ENCODE peak calls at places on chromosomes 16 and 17, in eight cellular contexts. One of them, this sample, is unnamed.

GRCh38 chr17:57424777-57425188 is 168.5 kb downstream of the MSI2 start:
- DNase-seq in EH: peak; percentile 66
- DNase-seq in Daoy: peak; percentile 67
- DNase-seq in KBM-7: peak; percentile 57
- DNase-seq in NCI-H1694 treated with DMSO at 0.1 percent for 48 hours: no peak
- DNase-seq in left ventricle myocardium superior: no peak
- DNase-seq in mammary epithelial cell: no peak
- DNase-seq in NCI-H748 treated with DMSO at 0.1 percent for 48 hours: peak; percentile 24
- DNase-seq in this sample: peak; percentile 68

GRCh38 chr17:70919241-70919640 is 749.9 kb downstream of the KCNJ2 start:
- DNase-seq in EH: no peak
- DNase-seq in Daoy: no peak
- DNase-seq in KBM-7: no peak
- DNase-seq in NCI-H1694 treated with DMSO at 0.1 percent for 48 hours: no peak
- DNase-seq in left ventricle myocardium superior: no peak
- DNase-seq in mammary epithelial cell: no peak
- DNase-seq in NCI-H748 treated with DMSO at 0.1 percent for 48 hours: no peak
- DNase-seq in this sample: no peak

GRCh38 chr17:81125573-81126081 is 39.7 kb upstream of the PVALEF start:
- DNase-seq in EH: no peak
- DNase-seq in Daoy: peak; percentile 31
- DNase-seq in KBM-7: no peak
- DNase-seq in NCI-H1694 treated with DMSO at 0.1 percent for 48 hours: no peak
- DNase-seq in left ventricle myocardium superior: no peak
- DNase-seq in mammary epithelial cell: no peak
- DNase-seq in NCI-H748 treated with DMSO at 0.1 percent for 48 hours: no peak
- DNase-seq in this sample: peak; percentile 8

GRCh38 chr17:30808785-30809286 is 15.7 kb downstream of the CRLF3 start:
- DNase-seq in EH: no peak
- DNase-seq in Daoy: no peak
- DNase-seq in KBM-7: peak; percentile 93
- DNase-seq in NCI-H1694 treated with DMSO at 0.1 percent for 48 hours: no peak
- DNase-seq in left ventricle myocardium superior: no peak
- DNase-seq in mammary epithelial cell: no peak
- DNase-seq in NCI-H748 treated with DMSO at 0.1 percent for 48 hours: no peak
- DNase-seq in this sample: no peak

GRCh38 chr17:50396261-50397110 is 837 bp downstream of the LRRC59 start:
- DNase-seq in EH: peak; percentile 64
- DNase-seq in Daoy: peak; percentile 28
- DNase-seq in KBM-7: peak; percentile 43
- DNase-seq in NCI-H1694 treated with DMSO at 0.1 percent for 48 hours: no peak
- DNase-seq in left ventricle myocardium superior: peak; percentile 34
- DNase-seq in mammary epithelial cell: peak; percentile 68
- DNase-seq in NCI-H748 treated with DMSO at 0.1 percent for 48 hours: no peak
- DNase-seq in this sample: peak; percentile 44

GRCh38 chr16:28597692-28598261 is 927 bp upstream of the SULT1A2 start:
- DNase-seq in EH: no peak
- DNase-seq in Daoy: no peak
- DNase-seq in KBM-7: peak; percentile 71
- DNase-seq in NCI-H1694 treated with DMSO at 0.1 percent for 48 hours: no peak
- DNase-seq in left ventricle myocardium superior: no peak
- DNase-seq in mammary epithelial cell: no peak
- DNase-seq in NCI-H748 treated with DMSO at 0.1 percent for 48 hours: no peak
- DNase-seq in this sample: no peak

GRCh38 chr17:6534846-6535514 is 21.4 kb downstream of the PITPNM3 start:
- DNase-seq in EH: no peak
- DNase-seq in Daoy: no peak
- DNase-seq in KBM-7: no peak
- DNase-seq in NCI-H1694 treated with DMSO at 0.1 percent for 48 hours: no peak
- DNase-seq in left ventricle myocardium superior: no peak
- DNase-seq in mammary epithelial cell: no peak
- DNase-seq in NCI-H748 treated with DMSO at 0.1 percent for 48 hours: no peak
- DNase-seq in this sample: no peak

GRCh38 chr17:65346166-65346565 is 209.0 kb downstream of the RGS9 start:
- DNase-seq in EH: peak; percentile 34
- DNase-seq in Daoy: no peak
- DNase-seq in KBM-7: no peak
- DNase-seq in NCI-H1694 treated with DMSO at 0.1 percent for 48 hours: no peak
- DNase-seq in left ventricle myocardium superior: no peak
- DNase-seq in mammary epithelial cell: no peak
- DNase-seq in NCI-H748 treated with DMSO at 0.1 percent for 48 hours: no peak
- DNase-seq in this sample: peak; percentile 65

GRCh38 chr16:15950167-15950854 is 895 bp downstream of the ABCC1 start:
- DNase-seq in EH: peak; percentile 63
- DNase-seq in Daoy: peak; percentile 42
- DNase-seq in KBM-7: peak; percentile 47
- DNase-seq in NCI-H1694 treated with DMSO at 0.1 percent for 48 hours: no peak
- DNase-seq in left ventricle myocardium superior: no peak
- DNase-seq in mammary epithelial cell: peak; percentile 49
- DNase-seq in NCI-H748 treated with DMSO at 0.1 percent for 48 hours: no peak
- DNase-seq in this sample: peak; percentile 42

GRCh38 chr16:35497399-35497798 is 2038.0 kb downstream of the TP53TG3F start:
- DNase-seq in EH: no peak
- DNase-seq in Daoy: no peak
- DNase-seq in KBM-7: no peak
- DNase-seq in NCI-H1694 treated with DMSO at 0.1 percent for 48 hours: no peak
- DNase-seq in left ventricle myocardium superior: no peak
- DNase-seq in mammary epithelial cell: no peak
- DNase-seq in NCI-H748 treated with DMSO at 0.1 percent for 48 hours: no peak
- DNase-seq in this sample: no peak

GRCh38 chr17:12269751-12270150 is 249.1 kb downstream of the MAP2K4 start:
- DNase-seq in EH: no peak
- DNase-seq in Daoy: no peak
- DNase-seq in KBM-7: no peak
- DNase-seq in NCI-H1694 treated with DMSO at 0.1 percent for 48 hours: no peak
- DNase-seq in left ventricle myocardium superior: no peak
- DNase-seq in mammary epithelial cell: no peak
- DNase-seq in NCI-H748 treated with DMSO at 0.1 percent for 48 hours: no peak
- DNase-seq in this sample: no peak

GRCh38 chr17:38562215-38562569 is 43.6 kb downstream of the SRCIN1 start:
- DNase-seq in EH: no peak
- DNase-seq in Daoy: no peak
- DNase-seq in KBM-7: no peak
- DNase-seq in NCI-H1694 treated with DMSO at 0.1 percent for 48 hours: no peak
- DNase-seq in left ventricle myocardium superior: no peak
- DNase-seq in mammary epithelial cell: no peak
- DNase-seq in NCI-H748 treated with DMSO at 0.1 percent for 48 hours: no peak
- DNase-seq in this sample: no peak

GRCh38 chr17:50470451-50470850 is 1.8 kb upstream of the CHAD start:
- DNase-seq in EH: no peak
- DNase-seq in Daoy: no peak
- DNase-seq in KBM-7: no peak
- DNase-seq in NCI-H1694 treated with DMSO at 0.1 percent for 48 hours: no peak
- DNase-seq in left ventricle myocardium superior: no peak
- DNase-seq in mammary epithelial cell: no peak
- DNase-seq in NCI-H748 treated with DMSO at 0.1 percent for 48 hours: no peak
- DNase-seq in this sample: no peak